ENCODE peak calls at places on chromosomes 16 and 17, in ten cellular contexts. One of them, this sample, is unnamed.

GRCh38 chr16:15948532-15949209 is 745 bp upstream of the ABCC1 start:
- DNase-seq in lung: no peak
- DNase-seq in mammary epithelial cell: no peak
- DNase-seq in hepatocyte: no peak
- DNase-seq in pancreas: no peak
- DNase-seq in body of pancreas: no peak
- DNase-seq in H1: no peak
- DNase-seq in astrocyte: no peak
- DNase-seq in OCI-LY7: peak; percentile 55
- DNase-seq in uterus: no peak
- DNase-seq in this sample: no peak

GRCh38 chr17:4161560-4162221 is 18.7 kb downstream of the CYB5D2 start:
- DNase-seq in body of pancreas: no peak
- DNase-seq in astrocyte: no peak
- DNase-seq in OCI-LY7: no peak
- DNase-seq in lung: no peak
- DNase-seq in uterus: no peak
- DNase-seq in pancreas: no peak
- DNase-seq in hepatocyte: no peak
- DNase-seq in mammary epithelial cell: no peak
- DNase-seq in H1: no peak
- DNase-seq in this sample: no peak

GRCh38 chr17:69763503-69763902 is 311.5 kb upstream of the KCNJ16 start:
- DNase-seq in H1: no peak
- DNase-seq in body of pancreas: no peak
- DNase-seq in astrocyte: peak; percentile 63
- DNase-seq in hepatocyte: peak; percentile 15
- DNase-seq in uterus: no peak
- DNase-seq in pancreas: no peak
- DNase-seq in mammary epithelial cell: peak; percentile 30
- DNase-seq in OCI-LY7: no peak
- DNase-seq in lung: no peak
- DNase-seq in this sample: no peak

GRCh38 chr17:73363788-73364522 is 52.2 kb upstream of the CDC42EP4 start:
- DNase-seq in uterus: no peak
- DNase-seq in lung: no peak
- DNase-seq in body of pancreas: peak; percentile 55
- DNase-seq in astrocyte: no peak
- DNase-seq in hepatocyte: no peak
- DNase-seq in OCI-LY7: no peak
- DNase-seq in H1: no peak
- DNase-seq in mammary epithelial cell: no peak
- DNase-seq in pancreas: no peak
- DNase-seq in this sample: no peak

GRCh38 chr17:55420776-55421178 is 858 bp downstream of the MMD start:
- DNase-seq in mammary epithelial cell: peak; percentile 14
- DNase-seq in pancreas: peak; percentile 77
- DNase-seq in lung: peak; percentile 30
- DNase-seq in body of pancreas: peak; percentile 42
- DNase-seq in H1: no peak
- DNase-seq in hepatocyte: peak; percentile 47
- DNase-seq in OCI-LY7: peak; percentile 66
- DNase-seq in uterus: peak; percentile 39
- DNase-seq in astrocyte: no peak
- DNase-seq in this sample: peak; percentile 60

GRCh38 chr16:71249399-71249798 is 18.9 kb upstream of the HYDIN start:
- DNase-seq in hepatocyte: no peak
- DNase-seq in mammary epithelial cell: no peak
- DNase-seq in H1: no peak
- DNase-seq in uterus: no peak
- DNase-seq in OCI-LY7: no peak
- DNase-seq in body of pancreas: no peak
- DNase-seq in astrocyte: no peak
- DNase-seq in pancreas: no peak
- DNase-seq in lung: no peak
- DNase-seq in this sample: no peak

GRCh38 chr16:11572301-11572995 is 14.3 kb downstream of the LITAF start:
- DNase-seq in astrocyte: no peak
- DNase-seq in mammary epithelial cell: no peak
- DNase-seq in OCI-LY7: no peak
- DNase-seq in hepatocyte: no peak
- DNase-seq in pancreas: no peak
- DNase-seq in body of pancreas: no peak
- DNase-seq in uterus: no peak
- DNase-seq in H1: no peak
- DNase-seq in lung: no peak
- DNase-seq in this sample: no peak

GRCh38 chr17:27559996-27560481 is 70.9 kb upstream of the LGALS9 start:
- DNase-seq in H1: no peak
- DNase-seq in pancreas: no peak
- DNase-seq in mammary epithelial cell: peak; percentile 39
- DNase-seq in body of pancreas: peak; percentile 75
- DNase-seq in astrocyte: peak; percentile 87
- DNase-seq in hepatocyte: peak; percentile 84
- DNase-seq in uterus: peak; percentile 72
- DNase-seq in lung: peak; percentile 54
- DNase-seq in OCI-LY7: no peak
- DNase-seq in this sample: no peak

GRCh38 chr16:2450975-2451381 is 8.9 kb upstream of the TEDC2 start:
- DNase-seq in lung: no peak
- DNase-seq in OCI-LY7: no peak
- DNase-seq in H1: no peak
- DNase-seq in uterus: no peak
- DNase-seq in mammary epithelial cell: no peak
- DNase-seq in pancreas: no peak
- DNase-seq in astrocyte: no peak
- DNase-seq in body of pancreas: no peak
- DNase-seq in hepatocyte: no peak
- DNase-seq in this sample: no peak

GRCh38 chr16:2451851-2452320 is 8.0 kb upstream of the TEDC2 start:
- DNase-seq in pancreas: no peak
- DNase-seq in body of pancreas: no peak
- DNase-seq in lung: no peak
- DNase-seq in H1: no peak
- DNase-seq in astrocyte: no peak
- DNase-seq in mammary epithelial cell: no peak
- DNase-seq in uterus: no peak
- DNase-seq in hepatocyte: no peak
- DNase-seq in OCI-LY7: no peak
- DNase-seq in this sample: no peak

GRCh38 chr16:2455081-2455845 is 4.6 kb upstream of the TEDC2 start:
- DNase-seq in mammary epithelial cell: no peak
- DNase-seq in uterus: no peak
- DNase-seq in astrocyte: no peak
- DNase-seq in H1: no peak
- DNase-seq in hepatocyte: no peak
- DNase-seq in lung: no peak
- DNase-seq in OCI-LY7: no peak
- DNase-seq in body of pancreas: no peak
- DNase-seq in pancreas: no peak
- DNase-seq in this sample: no peak

GRCh38 chr16:2450535-2450934 is 9.4 kb upstream of the TEDC2 start:
- DNase-seq in hepatocyte: no peak
- DNase-seq in OCI-LY7: no peak
- DNase-seq in body of pancreas: no peak
- DNase-seq in lung: no peak
- DNase-seq in astrocyte: no peak
- DNase-seq in pancreas: no peak
- DNase-seq in H1: no peak
- DNase-seq in mammary epithelial cell: no peak
- DNase-seq in uterus: no peak
- DNase-seq in this sample: no peak

GRCh38 chr16:2452650-2453049 is 7.3 kb upstream of the TEDC2 start:
- DNase-seq in hepatocyte: no peak
- DNase-seq in H1: no peak
- DNase-seq in pancreas: no peak
- DNase-seq in OCI-LY7: no peak
- DNase-seq in astrocyte: no peak
- DNase-seq in body of pancreas: no peak
- DNase-seq in lung: no peak
- DNase-seq in uterus: no peak
- DNase-seq in mammary epithelial cell: no peak
- DNase-seq in this sample: no peak
- H3K36me3 ChIP-seq in hepatocyte: no peaks in the 10 kb centered on the region
- H3K36me3 ChIP-seq in H1: peaks cover 43% of the 10 kb centered on the region
- H3K36me3 ChIP-seq in pancreas: no peaks in the 10 kb centered on the region
- H3K36me3 ChIP-seq in OCI-LY7: peaks cover 94% of the 10 kb centered on the region
- H3K36me3 ChIP-seq in astrocyte: peaks cover 18% of the 10 kb centered on the region
- H3K36me3 ChIP-seq in body of pancreas: no peaks in the 10 kb centered on the region
- H3K36me3 ChIP-seq in lung: peaks cover 20% of the 10 kb centered on the region
- H3K36me3 ChIP-seq in uterus: no peaks in the 10 kb centered on the region
- H3K36me3 ChIP-seq in mammary epithelial cell: peaks cover 32% of the 10 kb centered on the region
- H3K36me3 ChIP-seq in this sample: no peaks in the 10 kb centered on the region

GRCh38 chr16:25605381-25605780 is 86.4 kb upstream of the HS3ST4 start:
- DNase-seq in lung: no peak
- DNase-seq in body of pancreas: no peak
- DNase-seq in H1: no peak
- DNase-seq in OCI-LY7: no peak
- DNase-seq in pancreas: no peak
- DNase-seq in mammary epithelial cell: no peak
- DNase-seq in uterus: no peak
- DNase-seq in hepatocyte: no peak
- DNase-seq in astrocyte: no peak
- DNase-seq in this sample: no peak

GRCh38 chr16:25608002-25608401 is 83.8 kb upstream of the HS3ST4 start:
- DNase-seq in uterus: no peak
- DNase-seq in pancreas: no peak
- DNase-seq in H1: no peak
- DNase-seq in body of pancreas: no peak
- DNase-seq in lung: no peak
- DNase-seq in hepatocyte: no peak
- DNase-seq in mammary epithelial cell: no peak
- DNase-seq in astrocyte: no peak
- DNase-seq in OCI-LY7: no peak
- DNase-seq in this sample: no peak

DNA sequence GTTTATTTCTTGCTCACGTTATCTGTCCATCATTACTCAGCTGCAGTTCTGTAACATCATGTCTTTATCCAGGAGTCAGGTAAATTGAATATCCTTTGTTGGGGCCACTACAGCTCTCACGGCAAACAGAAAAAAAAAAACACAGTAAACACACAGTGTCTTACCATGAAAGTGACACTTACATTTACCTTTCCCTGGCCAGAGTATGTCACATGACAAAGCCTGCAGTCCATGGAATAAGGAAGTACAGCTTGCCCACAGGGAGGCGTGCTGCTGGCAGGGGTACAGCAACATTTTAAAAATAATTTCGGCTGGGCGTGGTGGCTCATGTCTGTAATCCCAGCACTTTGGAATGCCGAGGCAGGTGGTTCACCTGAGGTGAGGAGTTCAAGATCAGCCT is 85.7 kb upstream of the HS3ST4 start:
- DNase-seq in uterus: no peak
- DNase-seq in mammary epithelial cell: no peak
- DNase-seq in pancreas: no peak
- DNase-seq in astrocyte: no peak
- DNase-seq in hepatocyte: no peak
- DNase-seq in OCI-LY7: no peak
- DNase-seq in body of pancreas: no peak
- DNase-seq in lung: no peak
- DNase-seq in H1: no peak
- DNase-seq in this sample: no peak
- H3K4me1 ChIP-seq in uterus: no peaks in the 10 kb centered on the region
- H3K4me1 ChIP-seq in mammary epithelial cell: no peaks in the 10 kb centered on the region
- H3K4me1 ChIP-seq in pancreas: no peaks in the 10 kb centered on the region
- H3K4me1 ChIP-seq in astrocyte: no peaks in the 10 kb centered on the region
- H3K4me1 ChIP-seq in hepatocyte: no peaks in the 10 kb centered on the region
- H3K4me1 ChIP-seq in OCI-LY7: no peaks in the 10 kb centered on the region
- H3K4me1 ChIP-seq in body of pancreas: no peaks in the 10 kb centered on the region
- H3K4me1 ChIP-seq in lung: no peaks in the 10 kb centered on the region
- H3K4me1 ChIP-seq in H1: peaks cover 20% of the 10 kb centered on the region
- H3K4me1 ChIP-seq in this sample: no peaks in the 10 kb centered on the region

GRCh38 chr17:22142091-22142490 is 449.8 kb downstream of the KCNJ18 start:
- DNase-seq in H1: no peak
- DNase-seq in OCI-LY7: no peak
- DNase-seq in body of pancreas: no peak
- DNase-seq in hepatocyte: no peak
- DNase-seq in pancreas: no peak
- DNase-seq in uterus: no peak
- DNase-seq in mammary epithelial cell: no peak
- DNase-seq in lung: no peak
- DNase-seq in astrocyte: no peak
- DNase-seq in this sample: no peak

GRCh38 chr17:22138861-22139469 is 446.6 kb downstream of the KCNJ18 start:
- DNase-seq in pancreas: no peak
- DNase-seq in lung: no peak
- DNase-seq in body of pancreas: no peak
- DNase-seq in astrocyte: no peak
- DNase-seq in uterus: no peak
- DNase-seq in mammary epithelial cell: no peak
- DNase-seq in hepatocyte: no peak
- DNase-seq in OCI-LY7: no peak
- DNase-seq in H1: no peak
- DNase-seq in this sample: no peak
- TF ChIP-seq CTCF in pancreas: no peak
- TF ChIP-seq CTCF in lung: no peak
- TF ChIP-seq CTCF in body of pancreas: no peak
- TF ChIP-seq CTCF in astrocyte: no peak
- TF ChIP-seq CTCF in uterus: no peak
- TF ChIP-seq CTCF in mammary epithelial cell: no peak
- TF ChIP-seq CTCF in hepatocyte: no peak
- TF ChIP-seq CTCF in OCI-LY7: no peak
- TF ChIP-seq CTCF in H1: no peak
- TF ChIP-seq CTCF in this sample: no peak

GRCh38 chr16:89277049-89277448 is 59.5 kb downstream of the ZNF778 start:
- DNase-seq in H1: no peak
- DNase-seq in OCI-LY7: no peak
- DNase-seq in pancreas: peak; percentile 54
- DNase-seq in body of pancreas: no peak
- DNase-seq in hepatocyte: no peak
- DNase-seq in astrocyte: no peak
- DNase-seq in uterus: no peak
- DNase-seq in lung: no peak
- DNase-seq in mammary epithelial cell: no peak
- DNase-seq in this sample: no peak

GRCh38 chr16:89274561-89275283 is 57.2 kb downstream of the ZNF778 start:
- DNase-seq in uterus: no peak
- DNase-seq in body of pancreas: no peak
- DNase-seq in H1: no peak
- DNase-seq in pancreas: peak; percentile 49
- DNase-seq in mammary epithelial cell: no peak
- DNase-seq in lung: no peak
- DNase-seq in hepatocyte: no peak
- DNase-seq in OCI-LY7: no peak
- DNase-seq in astrocyte: no peak
- DNase-seq in this sample: no peak

GRCh38 chr16:89275837-89276720 is 58.6 kb downstream of the ZNF778 start:
- DNase-seq in H1: no peak
- DNase-seq in body of pancreas: no peak
- DNase-seq in astrocyte: no peak
- DNase-seq in hepatocyte: no peak
- DNase-seq in OCI-LY7: no peak
- DNase-seq in mammary epithelial cell: no peak
- DNase-seq in pancreas: peak; percentile 72
- DNase-seq in lung: no peak
- DNase-seq in uterus: no peak
- DNase-seq in this sample: no peak

GRCh38 chr16:89273741-89274472 is 56.4 kb downstream of the ZNF778 start:
- DNase-seq in lung: no peak
- DNase-seq in body of pancreas: no peak
- DNase-seq in pancreas: peak; percentile 51
- DNase-seq in astrocyte: no peak
- DNase-seq in hepatocyte: no peak
- DNase-seq in OCI-LY7: no peak
- DNase-seq in uterus: no peak
- DNase-seq in mammary epithelial cell: no peak
- DNase-seq in H1: no peak
- DNase-seq in this sample: no peak

GRCh38 chr16:89275284-89275584 is 57.7 kb downstream of the ZNF778 start:
- DNase-seq in pancreas: peak; percentile 50
- DNase-seq in H1: no peak
- DNase-seq in mammary epithelial cell: no peak
- DNase-seq in hepatocyte: no peak
- DNase-seq in OCI-LY7: no peak
- DNase-seq in lung: no peak
- DNase-seq in astrocyte: no peak
- DNase-seq in uterus: no peak
- DNase-seq in body of pancreas: no peak
- DNase-seq in this sample: no peak
- H3K36me3 ChIP-seq in pancreas: peaks cover 4% of the 10 kb centered on the region
- H3K36me3 ChIP-seq in H1: peaks cover 9% of the 10 kb centered on the region
- H3K36me3 ChIP-seq in mammary epithelial cell: peaks cover 11% of the 10 kb centered on the region
- H3K36me3 ChIP-seq in hepatocyte: no peaks in the 10 kb centered on the region
- H3K36me3 ChIP-seq in OCI-LY7: peaks cover 84% of the 10 kb centered on the region
- H3K36me3 ChIP-seq in lung: peaks cover 73% of the 10 kb centered on the region
- H3K36me3 ChIP-seq in astrocyte: peaks cover 10% of the 10 kb centered on the region
- H3K36me3 ChIP-seq in uterus: no peaks in the 10 kb centered on the region
- H3K36me3 ChIP-seq in body of pancreas: no peaks in the 10 kb centered on the region
- H3K36me3 ChIP-seq in this sample: peaks cover 25% of the 10 kb centered on the region